ENCODE peak calls at places on chromosome 6, in five cellular contexts. E is fibroblast of the conjunctiva, P is AG09309, S is caudate nucleus, W is M059J. L is an unnamed sample.

GRCh38 chr6:24910850-24911712 is 24.7 kb downstream of the RIPOR2 start:
- DNase-seq in E (no peak), P (no peak), S (peak), W (peak), L (peak)

GRCh38 chr6:126550323-126550722 is 210.4 kb downstream of the CENPW start:
- DNase-seq in E (no peak), P (no peak), S (no peak), W (no peak), L (no peak)

GRCh38 chr6:25504661-25505060 is 147.4 kb upstream of the SCGN start:
- DNase-seq in E (no peak), P (no peak), S (no peak), W (peak), L (no peak)

GRCh38 chr6:113649916-113650609 is 207.1 kb upstream of the MARCKS start:
- DNase-seq in E (no peak), P (no peak), S (no peak), W (no peak), L (no peak)

GRCh38 chr6:51398793-51399192 is 580.1 kb downstream of the TFAP2B start:
- DNase-seq in E (no peak), P (no peak), S (no peak), W (peak), L (no peak)

GRCh38 chr6:6368684-6369052 is 48.2 kb upstream of the F13A1 start:
- DNase-seq in E (no peak), P (no peak), S (no peak), W (no peak), L (no peak)

GRCh38 chr6:111096246-111096645 is 8.9 kb downstream of the SLC16A10 start:
- DNase-seq in E (no peak), P (no peak), S (no peak), W (no peak), L (no peak)

GRCh38 chr6:30111266-30111856 is 1.5 kb downstream of the TRIM31 start:
- DNase-seq in E (no peak), P (no peak), S (no peak), W (no peak), L (no peak)

GRCh38 chr6:152804150-152804549 is 53.6 kb downstream of the VIP start:
- DNase-seq in E (no peak), P (no peak), S (no peak), W (no peak), L (no peak)

GRCh38 chr6:148342146-148343027 is at the start of gene SASH1:
- DNase-seq in E (peak), P (peak), S (peak), W (peak), L (peak)

GRCh38 chr6:167892835-167893234 is 66.1 kb downstream of the AFDN start:
- DNase-seq in E (no peak), P (no peak), S (no peak), W (no peak), L (no peak)

GRCh38 chr6:4066029-4066755 is 12.7 kb downstream of the FAM217A start:
- DNase-seq in E (no peak), P (no peak), S (no peak), W (peak), L (no peak)

GRCh38 chr6:80642452-80642851 is 536.0 kb downstream of the BCKDHB start:
- DNase-seq in E (peak), P (peak), S (no peak), W (peak), L (no peak)

GRCh38 chr6:10381133-10381829 is 33.6 kb downstream of the TFAP2A start:
- DNase-seq in E (no peak), P (no peak), S (no peak), W (no peak), L (no peak)

GRCh38 chr6:44804016-44804415 is 416.5 kb downstream of the CDC5L start:
- DNase-seq in E (no peak), P (no peak), S (no peak), W (no peak), L (no peak)

GRCh38 chr6:41373367-41373918 is 38.0 kb downstream of the NCR2 start:
- DNase-seq in E (no peak), P (no peak), S (no peak), W (no peak), L (no peak)

GRCh38 chr6:26327450-26328264 is 37.3 kb upstream of the BTN3A2 start:
- DNase-seq in E (peak), P (no peak), S (no peak), W (peak), L (peak)

GRCh38 chr6:154508573-154509375 is 1.7 kb downstream of the CNKSR3 start:
- DNase-seq in E (no peak), P (no peak), S (no peak), W (peak), L (peak)

GRCh38 chr6:117555882-117556498 is 46.3 kb downstream of the GOPC start:
- DNase-seq in E (no peak), P (no peak), S (no peak), W (peak), L (peak)

GRCh38 chr6:1916334-1916985 is 306.7 kb downstream of the FOXC1 start:
- DNase-seq in E (no peak), P (peak), S (no peak), W (peak), L (peak)

GRCh38 chr6:17596085-17596484 is 4.0 kb upstream of the FAM8A1 start:
- DNase-seq in E (no peak), P (no peak), S (no peak), W (no peak), L (no peak)

GRCh38 chr6:110178626-110179405 is 654 bp downstream of the WASF1 start:
- DNase-seq in E (peak), P (peak), S (peak), W (peak), L (peak)

GRCh38 chr6:8499540-8499939 is 64.2 kb upstream of the SLC35B3 start:
- DNase-seq in E (no peak), P (no peak), S (no peak), W (peak), L (no peak)

GRCh38 chr6:14231071-14231483 is 113.5 kb downstream of the CD83 start:
- DNase-seq in E (no peak), P (no peak), S (no peak), W (no peak), L (no peak)

GRCh38 chr6:33755070-33755869 is 8.6 kb upstream of the IP6K3 start:
- DNase-seq in E (no peak), P (no peak), S (no peak), W (no peak), L (no peak)

GRCh38 chr6:114611696-114612095 is 268.9 kb upstream of the HS3ST5 start:
- DNase-seq in E (no peak), P (no peak), S (no peak), W (no peak), L (no peak)

GRCh38 chr6:36692220-36692619 is 5.4 kb upstream of the RAB44 start:
- DNase-seq in E (no peak), P (no peak), S (no peak), W (no peak), L (no peak)

GRCh38 chr6:168624540-168624939 is 183.6 kb downstream of the SMOC2 start:
- DNase-seq in E (no peak), P (no peak), S (no peak), W (no peak), L (no peak)

L was measured in endothelial cell of umbilical vein.